ENCODE peak calls at places on chromosomes 16 and 17, in four cellular contexts. I is psoas muscle, J is stomach, M is A549. Q is an unnamed sample.

GRCh38 chr17:31072186-31072585 is 22.6 kb upstream of the NF1 start:
- DNase-seq in I (no peak), J (no peak), M (no peak), Q (peak; percentile 87)

GRCh38 chr17:4073983-4074830 is 68.6 kb downstream of the ZZEF1 start:
- DNase-seq in I (peak; percentile 35), J (peak; percentile 28), M (no peak), Q (no peak)

GRCh38 chr17:45273551-45273957 is 11.7 kb upstream of the SPATA32 start:
- DNase-seq in I (peak; percentile 53), J (no peak), M (no peak), Q (no peak)

GRCh38 chr16:80622007-80622406 is 81.2 kb downstream of the DYNLRB2 start:
- DNase-seq in I (no peak), J (no peak), M (no peak), Q (no peak)

GRCh38 chr16:17499223-17499902 is 28.6 kb upstream of the XYLT1 start:
- DNase-seq in I (no peak), J (no peak), M (no peak), Q (no peak)

GRCh38 chr17:49260011-49260921 is 29.7 kb upstream of the PHOSPHO1 start:
- DNase-seq in I (peak; percentile 66), J (peak; percentile 49), M (peak; percentile 85), Q (peak; percentile 83)

GRCh38 chr16:3036726-3037315 is at the start of gene BICDL2:
- DNase-seq in I (no peak), J (peak; percentile 74), M (no peak), Q (no peak)

GRCh38 chr16:84548971-84549844 is 44.7 kb upstream of the MEAK7 start:
- DNase-seq in I (no peak), J (no peak), M (no peak), Q (no peak)

GRCh38 chr17:7107012-7107754 is 7.4 kb downstream of the ASGR2 start:
- DNase-seq in I (no peak), J (no peak), M (no peak), Q (no peak)

GRCh38 chr17:491086-492014 is 138.7 kb upstream of the RPH3AL start:
- DNase-seq in I (peak; percentile 73), J (peak; percentile 54), M (peak; percentile 41), Q (peak; percentile 71)

GRCh38 chr17:79331492-79331891 is 256.9 kb downstream of the ENGASE start:
- DNase-seq in I (no peak), J (no peak), M (no peak), Q (no peak)

GRCh38 chr17:80071116-80071980 is 30.0 kb upstream of the GAA start:
- DNase-seq in I (peak; percentile 69), J (peak; percentile 85), M (no peak), Q (no peak)

GRCh38 chr16:56771558-56772279 is 41.8 kb downstream of the NUP93 start:
- DNase-seq in I (no peak), J (no peak), M (no peak), Q (no peak)

DNA sequence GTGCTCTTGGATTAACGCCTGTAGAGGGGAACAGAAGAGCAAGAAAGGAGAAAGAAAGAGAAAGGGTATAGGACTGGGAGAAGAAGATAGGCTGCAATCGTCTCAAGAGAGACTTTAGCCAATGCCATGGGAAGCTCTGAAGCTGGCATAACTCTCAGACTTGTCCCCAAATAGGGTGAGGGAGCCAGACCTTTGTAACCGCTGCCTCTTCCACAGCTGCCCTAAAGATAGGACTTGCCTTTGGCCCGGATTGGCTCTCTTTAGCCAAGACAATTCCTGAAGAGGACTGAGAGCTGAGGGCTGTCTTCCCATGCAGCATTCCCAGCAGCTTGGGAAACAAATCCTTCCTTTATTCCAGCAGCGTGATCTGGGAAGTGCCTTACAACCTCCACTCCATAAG is 20.8 kb upstream of the MMD start:
- DNase-seq in I (no peak), J (no peak), M (no peak), Q (no peak)
- H3K4me1 ChIP-seq in I (peaks cover 3% of the 10 kb centered on the region), J (no peaks in the 10 kb centered on the region), M (peaks cover 62% of the 10 kb centered on the region), Q (peaks cover 50% of the 10 kb centered on the region)

GRCh38 chr17:15945493-15946209 is 721 bp downstream of the ADORA2B start:
- DNase-seq in I (no peak), J (no peak), M (peak; percentile 51), Q (no peak)
- H3K4me1 ChIP-seq in I (no peaks in the 10 kb centered on the region), J (peaks cover 31% of the 10 kb centered on the region), M (peaks cover 27% of the 10 kb centered on the region), Q (no peaks in the 10 kb centered on the region)

GRCh38 chr16:55728797-55729196 is 73.0 kb downstream of the SLC6A2 start:
- DNase-seq in I (no peak), J (no peak), M (no peak), Q (no peak)
- H3K4me1 ChIP-seq in I (no peaks in the 10 kb centered on the region), J (no peaks in the 10 kb centered on the region), M (peaks cover 7% of the 10 kb centered on the region), Q (no peaks in the 10 kb centered on the region)

GRCh38 chr17:57067162-57067561 is 17.9 kb upstream of the AKAP1 start:
- DNase-seq in I (no peak), J (no peak), M (no peak), Q (no peak)
- H3K4me1 ChIP-seq in I (no peaks in the 10 kb centered on the region), J (no peaks in the 10 kb centered on the region), M (no peaks in the 10 kb centered on the region), Q (no peaks in the 10 kb centered on the region)

DNA sequence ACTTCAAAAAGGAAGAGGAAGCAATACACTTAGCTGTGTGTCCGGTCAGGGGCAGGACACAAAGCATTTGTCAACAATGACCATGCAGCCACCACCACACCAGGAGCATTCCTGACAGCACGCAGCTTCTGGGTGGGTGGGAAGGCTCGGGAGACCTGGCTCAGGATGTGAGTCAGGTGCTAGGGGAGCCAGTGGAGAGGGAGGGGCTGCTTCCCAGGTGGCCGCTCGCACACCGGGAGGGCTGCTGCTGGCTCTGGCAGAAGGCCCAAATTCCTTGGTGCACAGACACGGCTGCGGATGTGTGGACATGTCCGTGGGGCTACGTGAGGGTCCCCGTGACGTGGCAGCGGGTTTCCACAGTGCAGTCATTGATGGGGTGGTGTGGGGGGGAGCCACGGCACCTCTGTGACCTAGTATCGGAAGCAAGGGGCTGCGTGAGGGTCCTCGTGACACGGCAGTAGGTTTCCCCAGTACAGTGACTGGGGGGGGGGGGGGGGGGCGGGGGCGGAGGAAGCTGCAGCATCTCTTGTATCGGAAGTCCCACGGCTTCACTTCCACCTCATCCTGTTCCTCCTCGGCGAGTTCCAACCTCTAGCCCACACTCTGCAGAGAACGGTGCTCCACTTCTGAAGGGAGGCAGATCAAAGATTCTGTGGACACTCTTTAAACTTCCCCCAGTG is 112.8 kb downstream of the ZNF778 start:
- DNase-seq in I (no peak), J (peak; percentile 66), M (peak; percentile 89), Q (peak; percentile 54)
- H3K4me1 ChIP-seq in I (peaks cover 78% of the 10 kb centered on the region), J (peaks cover 51% of the 10 kb centered on the region), M (peaks cover 95% of the 10 kb centered on the region), Q (peaks cover 28% of the 10 kb centered on the region)

DNA sequence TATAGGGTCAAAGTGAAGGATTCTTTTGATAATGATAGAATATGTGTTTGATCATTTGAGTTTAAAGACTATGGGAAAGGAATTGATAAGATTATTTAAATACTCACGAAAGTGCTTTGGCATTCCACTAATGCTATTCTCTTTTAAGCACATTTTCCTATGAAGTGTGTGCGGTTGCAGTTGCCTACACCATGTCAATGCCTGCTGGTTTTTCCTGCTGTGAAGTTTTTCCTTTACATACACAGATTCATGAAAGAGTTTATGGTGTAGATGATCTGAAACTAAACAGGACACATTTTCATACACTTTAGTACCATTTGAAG is 78.7 kb downstream of the VMP1 start:
- DNase-seq in I (no peak), J (no peak), M (no peak), Q (no peak)
- H3K4me1 ChIP-seq in I (peaks cover 44% of the 10 kb centered on the region), J (peaks cover 29% of the 10 kb centered on the region), M (peaks cover 94% of the 10 kb centered on the region), Q (peaks cover 73% of the 10 kb centered on the region)

DNA sequence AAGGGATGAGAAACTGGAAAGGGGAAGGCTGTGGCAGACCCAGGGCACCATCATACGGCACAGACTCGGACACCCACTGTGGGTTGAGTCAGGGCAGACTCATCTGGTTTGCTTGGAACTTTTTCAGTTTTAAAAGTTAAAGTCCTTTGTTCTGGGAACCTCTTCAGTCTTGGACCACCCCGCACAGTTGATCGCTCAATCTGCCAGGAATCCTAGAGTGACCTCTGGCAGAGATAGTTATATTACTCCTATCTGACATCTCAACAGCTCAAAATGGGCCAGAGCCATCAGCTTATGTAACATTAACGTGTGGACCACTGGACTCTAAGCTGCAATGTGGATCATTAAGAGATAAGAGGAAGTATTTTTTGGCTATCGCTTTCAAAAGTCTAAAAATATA is 164.3 kb downstream of the ABCA8 start:
- DNase-seq in I (peak; percentile 24), J (no peak), M (no peak), Q (no peak)
- H3K4me1 ChIP-seq in I (no peaks in the 10 kb centered on the region), J (peaks cover 26% of the 10 kb centered on the region), M (peaks cover 35% of the 10 kb centered on the region), Q (peaks cover 17% of the 10 kb centered on the region)

GRCh38 chr17:44011876-44012275 is 2.9 kb downstream of the TMEM101 start:
- DNase-seq in I (no peak), J (no peak), M (no peak), Q (no peak)
- H3K4me1 ChIP-seq in I (peaks cover 17% of the 10 kb centered on the region), J (peaks cover 35% of the 10 kb centered on the region), M (peaks cover 8% of the 10 kb centered on the region), Q (no peaks in the 10 kb centered on the region)